ENCODE peak calls at places on chromosomes 5 and 9, in six cellular contexts. Q, T, K, S, J and B are unnamed samples.

GRCh38 chr9:18327106-18327505 is 146.8 kb upstream of the ADAMTSL1 start:
- DNase-seq in Q (no peak), T (no peak), K (no peak), S (no peak), J (no peak), B (no peak)

GRCh38 chr9:1298027-1298426 is 247.9 kb downstream of the DMRT2 start:
- DNase-seq in Q (no peak), T (no peak), K (no peak), S (no peak), J (no peak), B (no peak)

GRCh38 chr9:127903557-127904475 is 4.4 kb upstream of the ST6GALNAC6 start:
- DNase-seq in Q (no peak), T (no peak), K (peak), S (peak), J (no peak), B (no peak)

GRCh38 chr5:179610109-179610902 is 13.2 kb downstream of the HNRNPH1 start:
- DNase-seq in Q (no peak), T (no peak), K (no peak), S (no peak), J (no peak), B (no peak)

GRCh38 chr9:10366171-10366779 is 246.5 kb downstream of the PTPRD start:
- DNase-seq in Q (no peak), T (peak), K (peak), S (no peak), J (peak), B (peak)

GRCh38 chr5:56849671-56850070 is 34.3 kb downstream of the MAP3K1 start:
- DNase-seq in Q (no peak), T (no peak), K (no peak), S (no peak), J (no peak), B (no peak)

GRCh38 chr5:169178754-169179153 is 122.2 kb downstream of the SLIT3 start:
- DNase-seq in Q (no peak), T (no peak), K (no peak), S (no peak), J (no peak), B (no peak)

GRCh38 chr5:112738180-112738560 is 485 bp downstream of the APC start:
- DNase-seq in Q (no peak), T (no peak), K (peak), S (no peak), J (no peak), B (peak)

GRCh38 chr9:33180526-33181184 is 13.5 kb upstream of the B4GALT1 start:
- DNase-seq in Q (no peak), T (peak), K (no peak), S (no peak), J (peak), B (no peak)

GRCh38 chr9:124242331-124243194 is 15.2 kb upstream of the NEK6 start:
- DNase-seq in Q (no peak), T (peak), K (peak), S (peak), J (no peak), B (peak)

DNA sequence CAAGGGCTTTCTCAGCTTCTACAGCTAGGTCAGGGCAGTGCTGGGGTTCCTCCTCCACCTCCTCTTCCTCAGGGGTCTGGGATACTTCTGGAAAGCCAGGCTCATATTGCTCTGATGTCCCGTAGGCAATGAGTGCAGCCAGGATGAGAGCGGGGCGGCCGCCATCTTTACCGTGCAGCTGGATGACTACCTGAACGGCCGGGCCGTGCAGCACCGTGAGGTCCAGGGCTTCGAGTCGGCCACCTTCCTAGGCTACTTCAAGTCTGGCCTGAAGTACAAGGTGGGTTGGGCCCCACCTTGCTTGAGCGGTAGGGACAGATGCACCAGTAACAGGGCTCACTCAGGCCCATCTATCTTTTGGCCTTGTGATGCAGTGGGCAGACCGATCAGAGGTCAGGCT is 34.8 kb downstream of the GSN start:
- DNase-seq in Q (no peak), T (no peak), K (no peak), S (no peak), J (no peak), B (no peak)
- H3K9ac ChIP-seq in Q (no peak), T (no peak), K (no peak), S (no peak), J (no peak), B (no peak)

GRCh38 chr5:61796773-61797172 is 464.7 kb downstream of the ZSWIM6 start:
- DNase-seq in Q (no peak), T (no peak), K (no peak), S (no peak), J (no peak), B (no peak)
- H2AFZ ChIP-seq in Q (no peak), T (no peak), K (no peak), S (no peak), J (no peak), B (no peak)

GRCh38 chr5:143207058-143207457 is 196.4 kb downstream of the NR3C1 start:
- DNase-seq in Q (no peak), T (no peak), K (no peak), S (no peak), J (no peak), B (no peak)
- H2BK5ac ChIP-seq in Q (no peak), T (no peak), K (no peak), S (no peak), J (no peak), B (no peak)

GRCh38 chr5:150411245-150411979 is 1.3 kb downstream of the CD74 start:
- DNase-seq in Q (no peak), T (peak), K (peak), S (no peak), J (no peak), B (no peak)
- H3K9ac ChIP-seq in Q (no peak), T (no peak), K (peak), S (no peak), J (no peak), B (no peak)

GRCh38 chr5:32973646-32974045 is 262.5 kb downstream of the NPR3 start:
- DNase-seq in Q (no peak), T (no peak), K (no peak), S (no peak), J (no peak), B (no peak)
- H2AFZ ChIP-seq in Q (no peak), T (no peak), K (no peak), S (no peak), J (no peak), B (no peak)

DNA sequence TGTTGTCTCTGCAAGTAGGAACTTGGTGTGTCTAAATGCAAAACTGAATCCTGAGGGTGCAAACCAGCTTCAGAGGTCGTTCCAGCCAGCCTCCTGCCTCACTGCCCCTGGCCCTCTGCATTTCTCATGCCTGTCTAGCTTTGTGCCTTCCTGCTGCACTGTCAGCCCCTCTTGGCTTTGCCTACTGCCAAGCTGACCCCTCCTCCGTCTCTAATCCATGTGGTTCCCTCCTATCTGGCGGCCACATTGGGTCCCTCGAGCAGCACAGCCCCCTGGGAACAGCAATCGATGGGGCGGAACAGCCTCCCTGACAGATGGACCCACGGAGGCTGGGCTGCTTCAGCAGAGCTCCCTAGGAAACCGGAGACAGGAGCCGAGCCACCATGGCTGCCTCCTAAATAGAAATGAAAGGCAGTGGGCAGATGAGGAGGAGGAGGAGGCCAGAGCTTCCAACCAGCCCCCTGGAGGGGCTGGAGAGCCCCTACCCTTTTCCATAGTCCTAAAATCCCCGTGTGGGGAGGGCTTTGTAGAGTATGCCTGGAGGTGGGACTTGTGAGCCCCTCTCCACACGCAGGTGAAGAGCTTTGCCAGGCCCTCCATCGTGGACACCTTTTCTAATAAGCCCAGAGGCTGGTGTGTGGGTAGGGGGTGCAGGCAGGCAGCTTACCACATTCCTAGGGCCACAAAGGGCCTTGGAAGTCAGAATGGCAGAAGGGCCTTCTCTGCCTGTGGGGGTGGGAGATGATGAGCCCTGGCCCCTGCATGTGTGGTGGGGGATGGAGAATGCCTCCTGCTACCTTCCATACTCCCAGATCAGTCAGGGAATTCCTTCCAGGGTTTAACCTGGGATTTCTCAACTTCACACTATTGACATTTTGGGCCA is 9.2 kb upstream of the CXXC5 start:
- DNase-seq in Q (no peak), T (no peak), K (no peak), S (no peak), J (no peak), B (no peak)
- H2BK5ac ChIP-seq in Q (peak), T (no peak), K (no peak), S (no peak), J (peak), B (no peak)

GRCh38 chr9:134671341-134672113 is 29.9 kb downstream of the COL5A1 start:
- DNase-seq in Q (no peak), T (no peak), K (no peak), S (no peak), J (no peak), B (no peak)
- H3K9ac ChIP-seq in Q (no peak), T (no peak), K (no peak), S (no peak), J (no peak), B (no peak)